ENCODE peak calls at places on chromosomes 12 and 14, in four cellular contexts. One of them, this sample, is unnamed.
A peak's percentile ranks its signal among the peaks of the same experiment; 100 is the strongest.

GRCh38 chr12:1928439-1929121 is 10.1 kb upstream of the CACNA2D4 start:
- DNase-seq in HCT116: no peak
- DNase-seq in HepG2: no peak
- DNase-seq in K562: no peak
- DNase-seq in this sample: no peak

GRCh38 chr12:56082967-56083366 is 3.0 kb downstream of the ERBB3 start:
- DNase-seq in HCT116: no peak
- DNase-seq in HepG2: peak; percentile 48
- DNase-seq in K562: peak; percentile 23
- DNase-seq in this sample: no peak

GRCh38 chr12:31238764-31239387 is 87.1 kb downstream of the SINHCAF start:
- DNase-seq in HCT116: peak; percentile 54
- DNase-seq in HepG2: peak; percentile 58
- DNase-seq in K562: peak; percentile 59
- DNase-seq in this sample: peak; percentile 77

GRCh38 chr14:65225299-65226159 is 123.2 kb upstream of the MAX start:
- DNase-seq in HCT116: no peak
- DNase-seq in HepG2: no peak
- DNase-seq in K562: no peak
- DNase-seq in this sample: no peak

GRCh38 chr12:57491393-57492280 is 3.8 kb downstream of the MARS1 start:
- DNase-seq in HCT116: no peak
- DNase-seq in HepG2: peak; percentile 44
- DNase-seq in K562: no peak
- DNase-seq in this sample: no peak

GRCh38 chr14:104090071-104090748 is 4.7 kb downstream of the ASPG start:
- DNase-seq in HCT116: no peak
- DNase-seq in HepG2: no peak
- DNase-seq in K562: no peak
- DNase-seq in this sample: no peak

GRCh38 chr14:66070542-66071319 is 415.4 kb upstream of the CCDC196 start:
- DNase-seq in HCT116: peak; percentile 35
- DNase-seq in HepG2: peak; percentile 18
- DNase-seq in K562: peak; percentile 75
- DNase-seq in this sample: peak; percentile 40

GRCh38 chr12:20368653-20369163 is 371 bp downstream of the PDE3A start:
- DNase-seq in HCT116: no peak
- DNase-seq in HepG2: no peak
- DNase-seq in K562: no peak
- DNase-seq in this sample: peak; percentile 66

GRCh38 chr12:43285248-43285647 is 266.8 kb downstream of the ADAMTS20 start:
- DNase-seq in HCT116: no peak
- DNase-seq in HepG2: no peak
- DNase-seq in K562: no peak
- DNase-seq in this sample: no peak

GRCh38 chr14:81582420-81582819 is 48.8 kb upstream of the SEL1L start:
- DNase-seq in HCT116: no peak
- DNase-seq in HepG2: no peak
- DNase-seq in K562: no peak
- DNase-seq in this sample: no peak

GRCh38 chr12:2959508-2960431 is 573 bp downstream of the TEAD4 start:
- DNase-seq in HCT116: no peak
- DNase-seq in HepG2: peak; percentile 21
- DNase-seq in K562: peak; percentile 65
- DNase-seq in this sample: peak; percentile 71

GRCh38 chr12:42094277-42094676 is 50.4 kb downstream of the GXYLT1 start:
- DNase-seq in HCT116: peak; percentile 33
- DNase-seq in HepG2: no peak
- DNase-seq in K562: no peak
- DNase-seq in this sample: peak; percentile 20

GRCh38 chr14:33052899-33053400 is 114.3 kb downstream of the NPAS3 start:
- DNase-seq in HCT116: no peak
- DNase-seq in HepG2: no peak
- DNase-seq in K562: no peak
- DNase-seq in this sample: no peak

GRCh38 chr12:1864456-1864855 is 44.1 kb downstream of the LRTM2 start:
- DNase-seq in HCT116: no peak
- DNase-seq in HepG2: no peak
- DNase-seq in K562: no peak
- DNase-seq in this sample: no peak

GRCh38 chr12:89756638-89757321 is 48.1 kb upstream of the ATP2B1 start:
- DNase-seq in HCT116: peak; percentile 89
- DNase-seq in HepG2: peak; percentile 54
- DNase-seq in K562: peak; percentile 45
- DNase-seq in this sample: no peak

GRCh38 chr14:67358914-67359313 is 690 bp downstream of the ATP6V1D start:
- DNase-seq in HCT116: no peak
- DNase-seq in HepG2: no peak
- DNase-seq in K562: no peak
- DNase-seq in this sample: no peak

GRCh38 chr12:57627504-57628279 is 5.3 kb downstream of the B4GALNT1 start:
- DNase-seq in HCT116: no peak
- DNase-seq in HepG2: no peak
- DNase-seq in K562: no peak
- DNase-seq in this sample: no peak

GRCh38 chr12:74365178-74365964 is 172.3 kb upstream of the ATXN7L3B start:
- DNase-seq in HCT116: no peak
- DNase-seq in HepG2: peak; percentile 21
- DNase-seq in K562: peak; percentile 35
- DNase-seq in this sample: peak; percentile 18

GRCh38 chr14:68976160-68977067 is 2.7 kb downstream of the ACTN1 start:
- DNase-seq in HCT116: no peak
- DNase-seq in HepG2: peak; percentile 77
- DNase-seq in K562: no peak
- DNase-seq in this sample: no peak

GRCh38 chr12:31626270-31626669 is 33.2 kb upstream of the ETFBKMT start:
- DNase-seq in HCT116: no peak
- DNase-seq in HepG2: no peak
- DNase-seq in K562: no peak
- DNase-seq in this sample: no peak

GRCh38 chr12:87779016-87779415 is 250.2 kb downstream of the C12orf50 start:
- DNase-seq in HCT116: no peak
- DNase-seq in HepG2: no peak
- DNase-seq in K562: no peak
- DNase-seq in this sample: no peak

GRCh38 chr12:51905507-51906438 is 1.5 kb upstream of the ACVRL1 start:
- DNase-seq in HCT116: no peak
- DNase-seq in HepG2: no peak
- DNase-seq in K562: peak; percentile 66
- DNase-seq in this sample: no peak

GRCh38 chr14:24362241-24362960 is 5.6 kb upstream of the NFATC4 start:
- DNase-seq in HCT116: no peak
- DNase-seq in HepG2: no peak
- DNase-seq in K562: no peak
- DNase-seq in this sample: no peak

GRCh38 chr12:26150737-26151450 is 26.1 kb upstream of the BHLHE41 start:
- DNase-seq in HCT116: no peak
- DNase-seq in HepG2: no peak
- DNase-seq in K562: no peak
- DNase-seq in this sample: no peak

GRCh38 chr14:37329189-37330001 is 131.7 kb downstream of the MIPOL1 start:
- DNase-seq in HCT116: no peak
- DNase-seq in HepG2: peak; percentile 92
- DNase-seq in K562: no peak
- DNase-seq in this sample: no peak

GRCh38 chr14:61234215-61234916 is 46.8 kb downstream of the TMEM30B start:
- DNase-seq in HCT116: no peak
- DNase-seq in HepG2: no peak
- DNase-seq in K562: no peak
- DNase-seq in this sample: no peak

GRCh38 chr14:74647834-74648361 is 35.9 kb upstream of the LTBP2 start:
- DNase-seq in HCT116: no peak
- DNase-seq in HepG2: no peak
- DNase-seq in K562: no peak
- DNase-seq in this sample: no peak

GRCh38 chr14:104115691-104116543 is 22.5 kb upstream of the KIF26A start:
- DNase-seq in HCT116: no peak
- DNase-seq in HepG2: no peak
- DNase-seq in K562: no peak
- DNase-seq in this sample: no peak

GRCh38 chr14:104955396-104955770 is 22.8 kb downstream of the AHNAK2 start:
- DNase-seq in HCT116: no peak
- DNase-seq in HepG2: no peak
- DNase-seq in K562: no peak
- DNase-seq in this sample: no peak

GRCh38 chr14:31829256-31829923 is 247.7 kb upstream of the ARHGAP5 start:
- DNase-seq in HCT116: no peak
- DNase-seq in HepG2: no peak
- DNase-seq in K562: no peak
- DNase-seq in this sample: no peak

GRCh38 chr12:110426300-110426910 is 22.9 kb upstream of the ANAPC7 start:
- DNase-seq in HCT116: no peak
- DNase-seq in HepG2: no peak
- DNase-seq in K562: no peak
- DNase-seq in this sample: no peak

GRCh38 chr12:110436231-110436630 is 13.9 kb downstream of the ARPC3 start:
- DNase-seq in HCT116: no peak
- DNase-seq in HepG2: no peak
- DNase-seq in K562: no peak
- DNase-seq in this sample: no peak

GRCh38 chr12:110431957-110432587 is 18.1 kb downstream of the ARPC3 start:
- DNase-seq in HCT116: no peak
- DNase-seq in HepG2: no peak
- DNase-seq in K562: no peak
- DNase-seq in this sample: no peak
- H3K9ac ChIP-seq in HCT116: no peak overlapping the region
- H3K9ac ChIP-seq in HepG2: no peak overlapping the region
- H3K9ac ChIP-seq in K562: peak overlapping the region; percentile 81
- H3K9ac ChIP-seq in this sample: no peak overlapping the region

GRCh38 chr14:92144708-92145107 is 22.9 kb downstream of the CPSF2 start:
- DNase-seq in HCT116: no peak
- DNase-seq in HepG2: no peak
- DNase-seq in K562: no peak
- DNase-seq in this sample: no peak
- H3K36me3 ChIP-seq in HCT116: peaks cover 48% of the 10 kb centered on the region
- H3K36me3 ChIP-seq in HepG2: peaks cover 14% of the 10 kb centered on the region
- H3K36me3 ChIP-seq in K562: peaks cover 77% of the 10 kb centered on the region
- H3K36me3 ChIP-seq in this sample: peaks cover 86% of the 10 kb centered on the region

GRCh38 chr12:67362526-67362925 is 93.4 kb downstream of the CAND1 start:
- DNase-seq in HCT116: no peak
- DNase-seq in HepG2: no peak
- DNase-seq in K562: peak; percentile 46
- DNase-seq in this sample: no peak

GRCh38 chr12:67367843-67368242 is 98.7 kb downstream of the CAND1 start:
- DNase-seq in HCT116: no peak
- DNase-seq in HepG2: no peak
- DNase-seq in K562: no peak
- DNase-seq in this sample: no peak

GRCh38 chr12:67365131-67365530 is 96.0 kb downstream of the CAND1 start:
- DNase-seq in HCT116: no peak
- DNase-seq in HepG2: no peak
- DNase-seq in K562: no peak
- DNase-seq in this sample: no peak

GRCh38 chr12:67366530-67367196 is 97.5 kb downstream of the CAND1 start:
- DNase-seq in HCT116: no peak
- DNase-seq in HepG2: no peak
- DNase-seq in K562: no peak
- DNase-seq in this sample: no peak

DNA sequence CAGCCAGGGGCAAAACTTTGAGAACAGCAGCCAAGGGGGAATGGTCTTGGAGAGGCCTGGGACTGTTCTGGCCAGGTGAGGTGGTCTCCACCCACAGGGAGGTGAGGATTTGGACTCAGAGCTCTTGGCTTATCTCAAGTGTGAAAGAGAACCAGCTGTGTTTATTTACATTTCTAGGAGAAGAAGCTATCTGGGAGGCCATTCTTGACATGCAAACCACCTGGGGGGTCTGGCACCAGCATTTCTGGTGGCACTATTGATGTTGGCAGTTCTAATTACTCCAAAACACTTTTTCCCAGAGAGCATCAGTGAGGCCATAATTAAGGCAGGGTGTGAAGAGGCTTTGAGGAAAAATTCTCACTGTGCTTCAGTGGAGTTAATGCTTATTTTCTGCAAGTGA is 95.1 kb downstream of the CAND1 start:
- DNase-seq in HCT116: no peak
- DNase-seq in HepG2: no peak
- DNase-seq in K562: no peak
- DNase-seq in this sample: peak; percentile 8
- TF ChIP-seq ZNF274 in HCT116: no peak
- TF ChIP-seq ZNF274 in HepG2: no peak
- TF ChIP-seq ZNF274 in K562: no peak
- TF ChIP-seq ZNF274 in this sample: no peak

GRCh38 chr14:90383731-90384542 is 12.9 kb upstream of the CALM1 start:
- DNase-seq in HCT116: no peak
- DNase-seq in HepG2: peak; percentile 13
- DNase-seq in K562: peak; percentile 25
- DNase-seq in this sample: no peak
- H3K9ac ChIP-seq in HCT116: peak overlapping the region; percentile 96
- H3K9ac ChIP-seq in HepG2: peak overlapping the region; percentile 79
- H3K9ac ChIP-seq in K562: peak overlapping the region; percentile 94
- H3K9ac ChIP-seq in this sample: peak overlapping the region; percentile 91

DNA sequence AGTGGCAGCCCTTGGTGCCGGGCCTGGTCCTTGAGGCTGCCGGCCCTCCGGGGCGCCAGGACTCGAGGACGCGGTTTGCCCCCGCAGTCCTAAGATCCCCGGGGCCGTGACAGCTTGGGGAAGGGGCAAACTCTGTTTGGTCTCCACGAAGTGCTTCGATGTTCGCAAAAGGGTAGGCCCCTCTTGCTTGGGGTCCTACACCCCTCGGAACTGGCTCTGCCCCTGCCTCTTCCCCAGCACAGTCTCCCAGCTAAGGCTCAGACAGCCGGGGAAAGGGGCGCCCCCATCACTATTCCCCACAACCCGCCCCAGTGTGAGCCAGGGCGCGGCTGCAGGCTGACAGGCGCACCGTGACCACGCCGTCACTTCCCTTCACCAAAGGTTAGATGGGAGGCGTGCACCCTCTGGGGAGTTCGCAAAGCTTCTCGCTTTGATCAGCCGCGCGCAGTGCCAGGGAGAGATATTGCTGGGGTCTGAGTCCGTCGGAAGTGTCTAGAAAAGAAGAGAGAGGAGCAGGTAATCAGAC is 7.2 kb upstream of the OTX2 start:
- DNase-seq in HCT116: no peak
- DNase-seq in HepG2: no peak
- DNase-seq in K562: no peak
- DNase-seq in this sample: no peak
- H3K36me3 ChIP-seq in HCT116: no peaks in the 10 kb centered on the region
- H3K36me3 ChIP-seq in HepG2: no peaks in the 10 kb centered on the region
- H3K36me3 ChIP-seq in K562: no peaks in the 10 kb centered on the region
- H3K36me3 ChIP-seq in this sample: no peaks in the 10 kb centered on the region